ENCODE peak calls at places on chromosomes 1 and 21, in six cellular contexts. A, P, B, D, L and V are unnamed samples.

GRCh38 chr1:168626326-168626725 is 49.9 kb downstream of the XCL1 start:
- DNase-seq in L (no peak), A (no peak), P (no peak), D (no peak), B (no peak), V (no peak)

GRCh38 chr21:27365394-27365793 is 398.5 kb upstream of the ADAMTS5 start:
- DNase-seq in D (no peak), B (no peak), A (no peak), P (no peak), L (no peak), V (no peak)

GRCh38 chr1:201171063-201172036 is 17.1 kb upstream of the TMEM9 start:
- DNase-seq in L (peak; percentile 49), A (no peak), D (peak; percentile 87), B (no peak), P (peak; percentile 58), V (peak; percentile 87)

GRCh38 chr1:179251675-179252074 is 22.2 kb upstream of the ABL2 start:
- DNase-seq in L (no peak), B (no peak), P (no peak), A (no peak), D (peak; percentile 36), V (no peak)

GRCh38 chr1:6123816-6124215 is 56.3 kb downstream of the CHD5 start:
- DNase-seq in D (no peak), A (no peak), B (no peak), P (no peak), L (no peak), V (no peak)

GRCh38 chr1:171716620-171717019 is 25.2 kb downstream of the VAMP4 start:
- DNase-seq in D (no peak), L (no peak), P (no peak), A (no peak), B (no peak), V (no peak)

GRCh38 chr1:230858918-230859819 is 9.2 kb downstream of the C1orf198 start:
- DNase-seq in A (no peak), P (no peak), L (peak; percentile 86), B (no peak), D (peak; percentile 50), V (no peak)

GRCh38 chr1:68409426-68409825 is 40.3 kb downstream of the RPE65 start:
- DNase-seq in D (no peak), B (no peak), L (no peak), P (no peak), A (no peak), V (no peak)

GRCh38 chr1:101310484-101310883 is 73.7 kb downstream of the S1PR1 start:
- DNase-seq in B (no peak), L (no peak), A (no peak), P (no peak), D (no peak), V (no peak)

GRCh38 chr1:93874025-93874651 is 4.9 kb downstream of the DNTTIP2 start:
- DNase-seq in B (no peak), D (peak; percentile 44), P (no peak), A (peak; percentile 31), L (no peak), V (no peak)

GRCh38 chr1:229098903-229099578 is 171.9 kb upstream of the RAB4A start:
- DNase-seq in L (no peak), B (no peak), A (no peak), P (no peak), D (peak; percentile 47), V (no peak)

GRCh38 chr1:31154632-31155215 is 85.0 kb downstream of the NKAIN1 start:
- DNase-seq in D (peak; percentile 98), B (no peak), L (peak; percentile 29), A (no peak), P (peak; percentile 65), V (peak; percentile 90)

GRCh38 chr1:235885654-235886238 is 19.0 kb upstream of the LYST start:
- DNase-seq in P (no peak), D (no peak), B (no peak), A (no peak), L (no peak), V (no peak)

GRCh38 chr1:190494451-190494850 is 16.8 kb upstream of the BRINP3 start:
- DNase-seq in D (no peak), P (no peak), L (no peak), B (no peak), A (peak; percentile 58), V (no peak)